ENCODE peak calls at places on chromosome X, in six cellular contexts. One of them, this sample, is unnamed.

GRCh38 chrX:30935985-30936384 is 46.9 kb upstream of the TAB3 start:
- DNase-seq in prostate gland: no peak
- DNase-seq in nephron progenitor cell: peak
- DNase-seq in AG09309: no peak
- DNase-seq in GM10248: no peak
- DNase-seq in heart left ventricle: no peak
- DNase-seq in this sample: no peak

GRCh38 chrX:130082244-130083106 is 27.8 kb downstream of the ELF4 start:
- DNase-seq in prostate gland: no peak
- DNase-seq in nephron progenitor cell: no peak
- DNase-seq in AG09309: no peak
- DNase-seq in GM10248: peak
- DNase-seq in heart left ventricle: peak
- DNase-seq in this sample: no peak

GRCh38 chrX:70332600-70332999 is 42.7 kb downstream of the KIF4A start:
- DNase-seq in prostate gland: no peak
- DNase-seq in nephron progenitor cell: no peak
- DNase-seq in AG09309: no peak
- DNase-seq in GM10248: no peak
- DNase-seq in heart left ventricle: no peak
- DNase-seq in this sample: no peak

GRCh38 chrX:20382518-20383291 is 116.0 kb upstream of the RPS6KA3 start:
- DNase-seq in prostate gland: no peak
- DNase-seq in nephron progenitor cell: no peak
- DNase-seq in AG09309: no peak
- DNase-seq in GM10248: peak
- DNase-seq in heart left ventricle: no peak
- DNase-seq in this sample: no peak

GRCh38 chrX:20514358-20514757 is 247.6 kb upstream of the RPS6KA3 start:
- DNase-seq in prostate gland: no peak
- DNase-seq in nephron progenitor cell: no peak
- DNase-seq in AG09309: peak
- DNase-seq in GM10248: no peak
- DNase-seq in heart left ventricle: no peak
- DNase-seq in this sample: no peak

GRCh38 chrX:2502668-2503519 is 2.1 kb upstream of the DHRSX start:
- DNase-seq in prostate gland: no peak
- DNase-seq in nephron progenitor cell: peak
- DNase-seq in AG09309: no peak
- DNase-seq in GM10248: no peak
- DNase-seq in heart left ventricle: no peak
- DNase-seq in this sample: no peak

GRCh38 chrX:24110049-24110448 is 39.5 kb upstream of the ZFX start:
- DNase-seq in prostate gland: no peak
- DNase-seq in nephron progenitor cell: no peak
- DNase-seq in AG09309: no peak
- DNase-seq in GM10248: no peak
- DNase-seq in heart left ventricle: no peak
- DNase-seq in this sample: no peak

GRCh38 chrX:57104406-57104805 is 16.9 kb downstream of the SPIN2B start:
- DNase-seq in prostate gland: no peak
- DNase-seq in nephron progenitor cell: no peak
- DNase-seq in AG09309: no peak
- DNase-seq in GM10248: no peak
- DNase-seq in heart left ventricle: no peak
- DNase-seq in this sample: no peak

GRCh38 chrX:150363561-150364346 is 637 bp downstream of the MAMLD1 start:
- DNase-seq in prostate gland: no peak
- DNase-seq in nephron progenitor cell: peak
- DNase-seq in AG09309: no peak
- DNase-seq in GM10248: no peak
- DNase-seq in heart left ventricle: peak
- DNase-seq in this sample: no peak

GRCh38 chrX:2781698-2782097 is 29.9 kb downstream of the XG start:
- DNase-seq in prostate gland: no peak
- DNase-seq in nephron progenitor cell: no peak
- DNase-seq in AG09309: no peak
- DNase-seq in GM10248: no peak
- DNase-seq in heart left ventricle: no peak
- DNase-seq in this sample: no peak

GRCh38 chrX:13471269-13471668 is 98.1 kb upstream of the EGFL6 start:
- DNase-seq in prostate gland: no peak
- DNase-seq in nephron progenitor cell: no peak
- DNase-seq in AG09309: no peak
- DNase-seq in GM10248: no peak
- DNase-seq in heart left ventricle: no peak
- DNase-seq in this sample: no peak

GRCh38 chrX:18755651-18756050 is 48.2 kb downstream of the PPEF1 start:
- DNase-seq in prostate gland: no peak
- DNase-seq in nephron progenitor cell: no peak
- DNase-seq in AG09309: no peak
- DNase-seq in GM10248: no peak
- DNase-seq in heart left ventricle: no peak
- DNase-seq in this sample: no peak

GRCh38 chrX:120457766-120458180 is 11.3 kb downstream of the LAMP2 start:
- DNase-seq in prostate gland: peak
- DNase-seq in nephron progenitor cell: no peak
- DNase-seq in AG09309: peak
- DNase-seq in GM10248: peak
- DNase-seq in heart left ventricle: no peak
- DNase-seq in this sample: no peak

GRCh38 chrX:129833153-129834004 is 10.3 kb downstream of the ZDHHC9 start:
- DNase-seq in prostate gland: no peak
- DNase-seq in nephron progenitor cell: no peak
- DNase-seq in AG09309: no peak
- DNase-seq in GM10248: no peak
- DNase-seq in heart left ventricle: no peak
- DNase-seq in this sample: no peak

GRCh38 chrX:119646515-119646914 is 40.3 kb upstream of the NKRF start:
- DNase-seq in prostate gland: no peak
- DNase-seq in nephron progenitor cell: no peak
- DNase-seq in AG09309: no peak
- DNase-seq in GM10248: no peak
- DNase-seq in heart left ventricle: no peak
- DNase-seq in this sample: no peak

GRCh38 chrX:108614616-108615015 is 121.7 kb downstream of the IRS4 start:
- DNase-seq in prostate gland: no peak
- DNase-seq in nephron progenitor cell: no peak
- DNase-seq in AG09309: no peak
- DNase-seq in GM10248: no peak
- DNase-seq in heart left ventricle: no peak
- DNase-seq in this sample: no peak

GRCh38 chrX:41090568-41091238 is 5.5 kb downstream of the USP9X start:
- DNase-seq in prostate gland: no peak
- DNase-seq in nephron progenitor cell: no peak
- DNase-seq in AG09309: no peak
- DNase-seq in GM10248: no peak
- DNase-seq in heart left ventricle: no peak
- DNase-seq in this sample: no peak

GRCh38 chrX:1587161-1587560 is 4.2 kb upstream of the AKAP17A start:
- DNase-seq in prostate gland: no peak
- DNase-seq in nephron progenitor cell: no peak
- DNase-seq in AG09309: no peak
- DNase-seq in GM10248: peak
- DNase-seq in heart left ventricle: no peak
- DNase-seq in this sample: peak

GRCh38 chrX:17374619-17375360 is at the start of gene NHS:
- DNase-seq in prostate gland: peak
- DNase-seq in nephron progenitor cell: peak
- DNase-seq in AG09309: peak
- DNase-seq in GM10248: no peak
- DNase-seq in heart left ventricle: peak
- DNase-seq in this sample: peak

GRCh38 chrX:37405954-37406353 is 56.8 kb downstream of the PRRG1 start:
- DNase-seq in prostate gland: no peak
- DNase-seq in nephron progenitor cell: no peak
- DNase-seq in AG09309: no peak
- DNase-seq in GM10248: no peak
- DNase-seq in heart left ventricle: no peak
- DNase-seq in this sample: no peak

GRCh38 chrX:139113682-139114081 is 402.2 kb upstream of the FGF13 start:
- DNase-seq in prostate gland: no peak
- DNase-seq in nephron progenitor cell: no peak
- DNase-seq in AG09309: no peak
- DNase-seq in GM10248: no peak
- DNase-seq in heart left ventricle: no peak
- DNase-seq in this sample: no peak

GRCh38 chrX:121010218-121010617 is 24.7 kb upstream of the CT47A1 start:
- DNase-seq in prostate gland: no peak
- DNase-seq in nephron progenitor cell: no peak
- DNase-seq in AG09309: no peak
- DNase-seq in GM10248: no peak
- DNase-seq in heart left ventricle: no peak
- DNase-seq in this sample: no peak

GRCh38 chrX:47877327-47877726 is 40.6 kb downstream of the ZNF81 start:
- DNase-seq in prostate gland: no peak
- DNase-seq in nephron progenitor cell: no peak
- DNase-seq in AG09309: no peak
- DNase-seq in GM10248: no peak
- DNase-seq in heart left ventricle: no peak
- DNase-seq in this sample: no peak

GRCh38 chrX:47283015-47283771 is 50.4 kb downstream of the USP11 start:
- DNase-seq in prostate gland: peak
- DNase-seq in nephron progenitor cell: peak
- DNase-seq in AG09309: no peak
- DNase-seq in GM10248: peak
- DNase-seq in heart left ventricle: peak
- DNase-seq in this sample: no peak

GRCh38 chrX:1555370-1555769 is 18.4 kb upstream of the P2RY8 start:
- DNase-seq in prostate gland: no peak
- DNase-seq in nephron progenitor cell: no peak
- DNase-seq in AG09309: no peak
- DNase-seq in GM10248: no peak
- DNase-seq in heart left ventricle: no peak
- DNase-seq in this sample: peak

GRCh38 chrX:8191022-8191421 is 20.0 kb upstream of the VCX2 start:
- DNase-seq in prostate gland: peak
- DNase-seq in nephron progenitor cell: no peak
- DNase-seq in AG09309: no peak
- DNase-seq in GM10248: no peak
- DNase-seq in heart left ventricle: no peak
- DNase-seq in this sample: no peak

GRCh38 chrX:11285661-11286060 is 7.6 kb upstream of the AMELX start:
- DNase-seq in prostate gland: no peak
- DNase-seq in nephron progenitor cell: no peak
- DNase-seq in AG09309: no peak
- DNase-seq in GM10248: no peak
- DNase-seq in heart left ventricle: no peak
- DNase-seq in this sample: no peak

GRCh38 chrX:11293113-11293512 is at the start of gene AMELX:
- DNase-seq in prostate gland: no peak
- DNase-seq in nephron progenitor cell: no peak
- DNase-seq in AG09309: no peak
- DNase-seq in GM10248: no peak
- DNase-seq in heart left ventricle: no peak
- DNase-seq in this sample: no peak

GRCh38 chrX:11290673-11291072 is 2.5 kb upstream of the AMELX start:
- DNase-seq in prostate gland: no peak
- DNase-seq in nephron progenitor cell: no peak
- DNase-seq in AG09309: no peak
- DNase-seq in GM10248: no peak
- DNase-seq in heart left ventricle: no peak
- DNase-seq in this sample: no peak

GRCh38 chrX:11287505-11287904 is 5.7 kb upstream of the AMELX start:
- DNase-seq in prostate gland: no peak
- DNase-seq in nephron progenitor cell: no peak
- DNase-seq in AG09309: no peak
- DNase-seq in GM10248: no peak
- DNase-seq in heart left ventricle: no peak
- DNase-seq in this sample: no peak
- TF ChIP-seq CTCF in prostate gland: no peak
- TF ChIP-seq CTCF in nephron progenitor cell: no peak
- TF ChIP-seq CTCF in AG09309: no peak
- TF ChIP-seq CTCF in GM10248: no peak
- TF ChIP-seq CTCF in heart left ventricle: no peak
- TF ChIP-seq CTCF in this sample: no peak

GRCh38 chrX:155864655-155865054 is 16.5 kb upstream of the VAMP7 start:
- DNase-seq in prostate gland: no peak
- DNase-seq in nephron progenitor cell: no peak
- DNase-seq in AG09309: no peak
- DNase-seq in GM10248: no peak
- DNase-seq in heart left ventricle: no peak
- DNase-seq in this sample: no peak
- TF ChIP-seq CTCF in prostate gland: no peak
- TF ChIP-seq CTCF in nephron progenitor cell: no peak
- TF ChIP-seq CTCF in AG09309: no peak
- TF ChIP-seq CTCF in GM10248: no peak
- TF ChIP-seq CTCF in heart left ventricle: no peak
- TF ChIP-seq CTCF in this sample: peak

GRCh38 chrX:114962209-114962608 is 55.2 kb downstream of the IL13RA2 start:
- DNase-seq in prostate gland: no peak
- DNase-seq in nephron progenitor cell: no peak
- DNase-seq in AG09309: no peak
- DNase-seq in GM10248: no peak
- DNase-seq in heart left ventricle: no peak
- DNase-seq in this sample: no peak

GRCh38 chrX:114964374-114964773 is 53.0 kb downstream of the IL13RA2 start:
- DNase-seq in prostate gland: no peak
- DNase-seq in nephron progenitor cell: no peak
- DNase-seq in AG09309: no peak
- DNase-seq in GM10248: no peak
- DNase-seq in heart left ventricle: no peak
- DNase-seq in this sample: no peak

DNA sequence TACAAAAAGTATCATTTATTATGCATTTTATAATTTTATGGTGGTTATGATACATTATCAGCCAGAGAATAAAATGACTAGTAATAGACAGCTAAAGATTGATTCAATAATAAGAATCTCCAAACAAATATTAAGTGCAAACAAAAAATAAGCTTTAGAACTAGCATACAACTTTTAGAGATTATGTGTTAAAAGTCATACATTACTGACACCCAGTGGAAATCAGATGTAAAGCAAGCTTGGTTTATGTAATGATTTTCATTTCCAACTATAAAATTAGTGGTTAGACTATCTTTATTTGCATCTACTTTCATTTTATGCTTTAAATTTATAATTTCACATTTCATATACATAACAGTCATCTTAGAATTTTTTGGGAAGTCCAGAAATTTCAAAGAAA is 57.7 kb downstream of the IL13RA2 start:
- DNase-seq in prostate gland: no peak
- DNase-seq in nephron progenitor cell: no peak
- DNase-seq in AG09309: no peak
- DNase-seq in GM10248: no peak
- DNase-seq in heart left ventricle: no peak
- DNase-seq in this sample: no peak
- TF ChIP-seq CTCF in prostate gland: peak
- TF ChIP-seq CTCF in nephron progenitor cell: peak
- TF ChIP-seq CTCF in AG09309: peak
- TF ChIP-seq CTCF in GM10248: no peak
- TF ChIP-seq CTCF in heart left ventricle: peak
- TF ChIP-seq CTCF in this sample: peak

GRCh38 chrX:32480019-32480418 is 731.3 kb downstream of the DMD start:
- DNase-seq in prostate gland: no peak
- DNase-seq in nephron progenitor cell: no peak
- DNase-seq in AG09309: no peak
- DNase-seq in GM10248: no peak
- DNase-seq in heart left ventricle: no peak
- DNase-seq in this sample: no peak

GRCh38 chrX:32489125-32489524 is 722.2 kb downstream of the DMD start:
- DNase-seq in prostate gland: no peak
- DNase-seq in nephron progenitor cell: no peak
- DNase-seq in AG09309: no peak
- DNase-seq in GM10248: no peak
- DNase-seq in heart left ventricle: no peak
- DNase-seq in this sample: no peak

GRCh38 chrX:32483534-32484136 is 727.7 kb downstream of the DMD start:
- DNase-seq in prostate gland: no peak
- DNase-seq in nephron progenitor cell: no peak
- DNase-seq in AG09309: no peak
- DNase-seq in GM10248: no peak
- DNase-seq in heart left ventricle: no peak
- DNase-seq in this sample: no peak
- TF ChIP-seq CTCF in prostate gland: no peak
- TF ChIP-seq CTCF in nephron progenitor cell: peak
- TF ChIP-seq CTCF in AG09309: no peak
- TF ChIP-seq CTCF in GM10248: peak
- TF ChIP-seq CTCF in heart left ventricle: no peak
- TF ChIP-seq CTCF in this sample: peak

This sample was measured in osteocyte.